ENCODE peak calls at places on chromosome 18, in five cellular contexts. T is gastrocnemius medialis, K is left lung, S is dorsolateral prefrontal cortex, F is B cell. H is an unnamed sample.

GRCh38 chr18:67651438-67651837 is 134.9 kb upstream of the DSEL start:
- DNase-seq in T (peak), K (no peak), S (no peak), F (no peak), H (no peak)

GRCh38 chr18:72700961-72701710 is 157.0 kb upstream of the CBLN2 start:
- DNase-seq in T (no peak), K (no peak), F (no peak), S (no peak), H (peak)

GRCh38 chr18:21740474-21740723 is 193 bp upstream of the MIB1 start:
- DNase-seq in T (peak), F (peak), S (peak), K (peak), H (peak)

GRCh38 chr18:55983433-55983832 is 395.4 kb upstream of the TCF4 start:
- DNase-seq in T (no peak), K (no peak), S (no peak), F (no peak), H (no peak)

GRCh38 chr18:9380101-9380500 is 45.5 kb downstream of the TWSG1 start:
- DNase-seq in S (no peak), K (no peak), F (no peak), T (no peak), H (no peak)

GRCh38 chr18:69102959-69103358 is 297.7 kb upstream of the DOK6 start:
- DNase-seq in T (no peak), S (no peak), F (no peak), K (no peak), H (no peak)

GRCh38 chr18:55165399-55166125 is 206.3 kb upstream of the CCDC68 start:
- DNase-seq in S (no peak), K (no peak), T (no peak), F (no peak), H (no peak)

GRCh38 chr18:79868811-79869541 is 71.2 kb downstream of the KCNG2 start:
- DNase-seq in T (no peak), K (no peak), S (peak), F (no peak), H (peak)

GRCh38 chr18:23635283-23636040 is 27.2 kb downstream of the ANKRD29 start:
- DNase-seq in F (no peak), K (no peak), S (no peak), T (no peak), H (no peak)

GRCh38 chr18:66900837-66901236 is 296.9 kb upstream of the CDH19 start:
- DNase-seq in K (no peak), F (no peak), S (no peak), T (no peak), H (no peak)

GRCh38 chr18:6202861-6203260 is 211.8 kb downstream of the L3MBTL4 start:
- DNase-seq in F (no peak), T (no peak), K (no peak), S (no peak), H (no peak)

GRCh38 chr18:34809697-34810096 is 99.6 kb downstream of the DTNA start:
- DNase-seq in K (peak), F (no peak), T (peak), S (peak), H (no peak)

GRCh38 chr18:58288922-58289797 is 245.1 kb downstream of the NEDD4L start:
- DNase-seq in T (peak), K (no peak), S (no peak), F (no peak), H (peak)

GRCh38 chr18:23640023-23640422 is 22.7 kb downstream of the ANKRD29 start:
- DNase-seq in S (no peak), T (no peak), F (no peak), K (no peak), H (no peak)

GRCh38 chr18:28189400-28190239 is 12.7 kb upstream of the CDH2 start:
- DNase-seq in K (no peak), T (no peak), F (no peak), S (no peak), H (peak)

GRCh38 chr18:59938686-59939085 is 38.9 kb downstream of the PMAIP1 start:
- DNase-seq in K (no peak), F (no peak), S (no peak), T (no peak), H (no peak)

GRCh38 chr18:29383311-29384273 is 1206.7 kb upstream of the CDH2 start:
- DNase-seq in F (no peak), K (no peak), S (no peak), T (no peak), H (no peak)

GRCh38 chr18:43422483-43422882 is 145.2 kb upstream of the SYT4 start:
- DNase-seq in F (no peak), K (no peak), S (no peak), T (no peak), H (no peak)

GRCh38 chr18:42025974-42026625 is 71.1 kb downstream of the PIK3C3 start:
- DNase-seq in T (no peak), S (no peak), K (no peak), F (no peak), H (peak)

GRCh38 chr18:49639643-49640361 is 77.9 kb downstream of the LIPG start:
- DNase-seq in S (no peak), T (no peak), K (no peak), F (no peak), H (no peak)

GRCh38 chr18:22332590-22332989 is 85.1 kb downstream of the CTAGE1 start:
- DNase-seq in S (no peak), K (no peak), T (no peak), F (no peak), H (no peak)

GRCh38 chr18:65748321-65748720 is 2.5 kb upstream of the CDH7 start:
- DNase-seq in K (no peak), T (no peak), F (no peak), S (no peak), H (no peak)

GRCh38 chr18:50507120-50507590 is 52.7 kb upstream of the MAPK4 start:
- DNase-seq in F (no peak), K (no peak), S (peak), T (peak), H (peak)

GRCh38 chr18:13910986-13911385 is 4.3 kb downstream of the MC2R start:
- DNase-seq in T (no peak), S (no peak), F (no peak), K (no peak), H (no peak)

GRCh38 chr18:13495980-13496379 is 230.4 kb downstream of the FAM210A start:
- DNase-seq in T (no peak), K (no peak), S (no peak), F (no peak), H (no peak)

GRCh38 chr18:7617738-7618422 is 50.8 kb downstream of the PTPRM start:
- DNase-seq in F (no peak), T (no peak), K (peak), S (no peak), H (no peak)

GRCh38 chr18:35045121-35045520 is 3.9 kb downstream of the MAPRE2 start:
- DNase-seq in K (no peak), F (no peak), T (no peak), S (no peak), H (no peak)

GRCh38 chr18:56402872-56403516 is 235.4 kb downstream of the TXNL1 start:
- DNase-seq in S (no peak), K (no peak), T (peak), F (no peak), H (no peak)

GRCh38 chr18:54957987-54958386 is 1.3 kb downstream of the CCDC68 start:
- DNase-seq in K (no peak), S (no peak), T (no peak), F (no peak), H (no peak)

GRCh38 chr18:46207985-46208384 is 103.8 kb downstream of the HAUS1 start:
- DNase-seq in F (no peak), K (no peak), T (no peak), S (no peak), H (no peak)

GRCh38 chr18:46213295-46213694 is 109.1 kb downstream of the HAUS1 start:
- DNase-seq in K (no peak), F (peak), T (no peak), S (no peak), H (peak)

GRCh38 chr18:46212398-46212797 is 108.2 kb downstream of the HAUS1 start:
- DNase-seq in F (no peak), S (no peak), T (no peak), K (no peak), H (no peak)

GRCh38 chr18:46214435-46214834 is 110.2 kb downstream of the HAUS1 start:
- DNase-seq in K (no peak), S (no peak), T (no peak), F (no peak), H (no peak)

DNA sequence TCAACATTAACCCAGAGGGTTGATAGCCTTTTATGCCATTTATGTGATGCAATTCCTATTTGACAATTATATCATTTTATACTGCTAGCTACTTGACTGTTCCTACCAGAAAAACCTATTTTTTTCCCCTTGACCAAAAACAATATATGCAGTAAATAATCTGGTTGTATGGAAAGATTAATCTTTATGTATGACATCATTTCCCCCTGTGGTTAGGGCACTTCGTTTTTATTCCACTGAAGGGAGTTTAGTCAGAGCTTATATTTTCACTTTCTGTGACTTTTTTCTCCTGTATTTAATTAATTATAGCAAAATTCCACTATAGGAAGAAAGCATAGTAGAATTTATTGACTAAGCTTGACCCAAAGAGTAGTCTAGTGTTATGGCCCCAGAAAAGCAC is 107.6 kb downstream of the HAUS1 start:
- DNase-seq in T (no peak), S (no peak), K (no peak), F (no peak), H (peak)
- TF ChIP-seq CTCF in T (no peak), S (no peak), K (no peak), F (no peak), H (no peak)

GRCh38 chr18:11963991-11964484 is 17.3 kb upstream of the IMPA2 start:
- DNase-seq in K (no peak), S (no peak), T (no peak), F (no peak), H (no peak)
- TF ChIP-seq CTCF in K (no peak), S (no peak), T (no peak), F (no peak), H (no peak)

GRCh38 chr18:26965206-26965605 is 99.7 kb upstream of the AQP4 start:
- DNase-seq in K (no peak), S (no peak), T (no peak), F (no peak), H (no peak)

GRCh38 chr18:26961805-26962204 is 96.3 kb upstream of the AQP4 start:
- DNase-seq in K (no peak), T (no peak), F (no peak), S (no peak), H (no peak)

GRCh38 chr18:26960901-26961300 is 95.4 kb upstream of the AQP4 start:
- DNase-seq in T (no peak), F (no peak), S (no peak), K (no peak), H (no peak)

DNA sequence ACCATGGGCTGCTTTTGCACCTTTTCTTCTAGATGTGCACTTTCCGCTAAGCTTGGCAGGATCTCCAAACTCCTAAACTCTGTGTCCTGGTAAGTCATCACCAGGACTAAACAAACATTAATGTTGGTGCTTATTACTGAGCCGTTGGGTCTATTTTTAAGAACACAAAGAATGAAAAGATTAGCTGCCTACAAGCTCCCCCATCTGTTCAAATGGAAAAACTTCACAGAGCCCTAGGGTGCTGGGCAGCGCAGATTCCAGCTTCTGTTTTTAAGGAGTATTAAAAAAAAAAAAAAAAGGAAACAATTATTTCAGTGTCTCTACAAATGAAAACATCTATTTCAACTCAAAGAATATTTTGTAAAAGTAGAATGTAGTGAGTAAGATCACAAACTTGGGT is 97.8 kb upstream of the AQP4 start:
- DNase-seq in F (no peak), T (no peak), S (no peak), K (no peak), H (no peak)
- TF ChIP-seq CTCF in F (no peak), T (peak), S (peak), K (no peak), H (no peak)

GRCh38 chr18:47931707-47932103 is 1.2 kb upstream of the SMAD2 start:
- DNase-seq in F (peak), K (peak), S (no peak), T (no peak), H (no peak)

GRCh38 chr18:47930086-47930843 is at the start of gene SMAD2:
- DNase-seq in S (peak), F (peak), T (peak), K (peak), H (peak)

GRCh38 chr18:47932170-47932569 is 1.7 kb upstream of the SMAD2 start:
- DNase-seq in F (no peak), K (no peak), T (no peak), S (no peak), H (no peak)

GRCh38 chr18:47930844-47931706 is 616 bp upstream of the SMAD2 start:
- DNase-seq in S (peak), K (peak), T (peak), F (peak), H (peak)

GRCh38 chr18:47932603-47933002 is 2.1 kb upstream of the SMAD2 start:
- DNase-seq in F (no peak), T (no peak), S (no peak), K (no peak), H (no peak)
- TF ChIP-seq CTCF in F (no peak), T (no peak), S (no peak), K (no peak), H (no peak)

DNA sequence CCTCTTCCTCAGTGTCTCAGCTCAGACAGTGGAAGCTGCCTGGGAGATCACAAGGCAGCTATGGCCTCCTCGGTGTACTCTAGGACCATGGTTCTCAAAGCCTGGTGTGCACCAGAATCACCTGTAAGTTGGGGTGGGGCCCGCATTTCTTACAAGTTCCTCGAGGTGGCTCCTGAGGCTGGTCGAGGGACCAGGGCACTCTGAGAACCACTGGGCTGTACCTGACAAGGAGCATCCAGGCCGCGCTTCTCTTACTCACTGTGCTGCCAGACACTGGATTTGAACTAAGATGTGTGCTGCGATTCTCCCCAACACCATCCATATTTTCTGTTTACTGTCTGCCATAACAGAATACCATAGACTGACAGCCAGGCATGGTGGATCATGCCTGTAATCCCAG is 59.5 kb downstream of the DIPK1C start:
- DNase-seq in F (no peak), S (no peak), K (no peak), T (no peak), H (no peak)
- TF ChIP-seq CTCF in F (no peak), S (no peak), K (no peak), T (no peak), H (no peak)

GRCh38 chr18:63339920-63340484 is 20.4 kb upstream of the BCL2 start:
- DNase-seq in T (no peak), K (no peak), S (no peak), F (no peak), H (no peak)
- TF ChIP-seq CTCF in T (peak), K (peak), S (peak), F (peak), H (peak)

DNA sequence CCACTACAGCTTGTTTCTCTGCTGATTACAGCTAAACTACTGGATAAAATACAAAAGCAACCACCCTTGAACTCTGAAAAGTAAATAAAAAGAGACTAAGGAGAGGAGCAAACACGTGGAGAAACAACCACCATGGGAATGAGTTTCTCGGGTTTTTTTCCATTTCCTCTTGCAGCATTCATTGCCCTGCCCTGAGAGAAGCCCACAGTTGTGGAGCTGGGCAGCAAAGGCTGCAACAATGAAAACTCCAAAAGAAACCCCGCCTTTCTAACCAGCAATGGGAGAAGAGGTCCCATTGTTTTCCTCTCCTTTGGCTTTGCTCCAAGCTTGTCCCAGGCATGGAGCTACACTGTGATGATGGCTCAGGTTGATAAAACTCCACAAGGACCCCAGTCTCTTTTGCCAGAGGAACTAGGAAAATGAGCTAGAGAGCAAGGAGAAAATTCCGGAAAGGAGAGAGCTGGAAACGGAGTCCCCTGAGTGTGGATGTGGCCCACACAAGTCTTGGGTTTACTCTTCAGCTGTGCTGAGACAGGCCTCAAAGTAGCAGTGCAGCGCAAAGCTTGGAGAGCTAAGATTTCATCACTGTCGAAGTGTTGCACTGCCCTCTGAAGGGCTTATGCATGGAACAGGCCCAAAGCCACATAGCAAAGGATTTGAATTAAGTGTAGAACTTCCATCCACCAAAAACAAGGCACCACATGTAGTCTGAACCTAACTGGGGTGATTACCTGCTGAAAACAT is 20.9 kb downstream of the NAPG start:
- DNase-seq in T (no peak), F (no peak), S (no peak), K (no peak), H (no peak)
- TF ChIP-seq CTCF in T (no peak), F (no peak), S (no peak), K (no peak), H (no peak)

DNA sequence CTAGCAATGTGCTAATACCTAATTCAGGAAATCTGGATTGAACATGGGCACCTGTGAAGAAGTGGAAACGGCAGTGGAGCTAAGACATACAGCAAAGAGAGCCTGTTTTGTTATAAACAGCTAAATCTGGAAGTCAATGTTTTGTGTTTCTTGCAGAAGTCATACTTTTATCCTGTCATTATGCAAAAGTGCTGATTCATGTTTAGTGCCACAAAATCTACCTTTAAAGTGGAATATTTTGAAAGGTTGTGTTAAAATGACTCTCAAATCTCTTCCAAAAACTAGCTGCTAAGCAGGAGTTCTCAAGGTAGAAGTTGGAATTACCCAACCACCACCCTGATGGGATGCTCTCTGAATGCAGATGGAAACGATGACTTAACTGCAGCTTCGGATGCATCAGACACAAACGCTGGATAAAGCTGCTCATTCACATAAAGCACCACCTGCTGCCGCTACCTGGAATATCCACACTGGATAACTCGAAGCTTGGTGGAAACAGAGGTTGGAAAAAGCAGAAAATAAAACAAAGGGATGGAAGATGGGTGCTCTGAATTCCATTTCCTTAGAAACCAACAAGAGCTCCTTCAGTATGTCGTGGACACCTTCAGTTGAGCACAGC is 132.6 kb upstream of the ZNF236 start:
- DNase-seq in F (no peak), S (no peak), K (no peak), T (no peak), H (no peak)
- TF ChIP-seq CTCF in F (no peak), S (no peak), K (no peak), T (no peak), H (no peak)

H was measured in GM13976.